ENCODE peak calls at places on chromosomes 1 and 21, in seven cellular contexts. O is stimulated activated CD4-positive, alpha-beta T cell treated with anti-CD3 and anti-CD28 coated beads, Interleukin-12 subunit alpha, Interleukin-12 subunit beta, amount 100 ng/mL, for 4 hours; U is brain pericyte; H is HuH-7.5; T is NCI-H2107; W is epithelial cell of proximal tubule; G is NCI-H748 treated with DMSO at 0.1 percent for 48 hours. J is an unnamed sample.

GRCh38 chr1:69572921-69573320 is 5.2 kb downstream of the LRRC7 start:
- DNase-seq in O (no peak), U (no peak), H (no peak), T (no peak), W (no peak), G (no peak), J (no peak)

GRCh38 chr1:42482635-42483153 is 19.6 kb downstream of the CCDC30 start:
- DNase-seq in O (no peak), U (no peak), H (no peak), T (no peak), W (no peak), G (no peak), J (no peak)

GRCh38 chr21:43361493-43362296 is 65.2 kb downstream of the SIK1 start:
- DNase-seq in O (peak; percentile 24), U (no peak), H (no peak), T (no peak), W (no peak), G (no peak), J (no peak)

GRCh38 chr1:212712451-212713303 is 13.0 kb upstream of the BATF3 start:
- DNase-seq in O (no peak), U (no peak), H (no peak), T (no peak), W (no peak), G (no peak), J (no peak)

GRCh38 chr1:217614319-217614718 is 16.6 kb downstream of the GPATCH2 start:
- DNase-seq in O (no peak), U (no peak), H (no peak), T (no peak), W (no peak), G (no peak), J (no peak)

GRCh38 chr1:235532350-235532749 is 28.1 kb upstream of the B3GALNT2 start:
- DNase-seq in O (no peak), U (no peak), H (no peak), T (no peak), W (no peak), G (no peak), J (no peak)

GRCh38 chr21:45147473-45148315 is 73.3 kb downstream of the ADARB1 start:
- DNase-seq in O (no peak), U (no peak), H (no peak), T (no peak), W (no peak), G (no peak), J (no peak)

GRCh38 chr1:209835782-209836298 is 8.1 kb downstream of the UTP25 start:
- DNase-seq in O (no peak), U (peak; percentile 25), H (no peak), T (no peak), W (no peak), G (no peak), J (no peak)

GRCh38 chr1:160205974-160206369 is 788 bp downstream of the PEA15 start:
- DNase-seq in O (peak; percentile 52), U (no peak), H (peak; percentile 29), T (no peak), W (no peak), G (peak; percentile 6), J (no peak)

GRCh38 chr1:108747898-108748297 is 1.4 kb downstream of the STXBP3 start:
- DNase-seq in O (no peak), U (no peak), H (no peak), T (no peak), W (no peak), G (no peak), J (no peak)

GRCh38 chr1:203036135-203036534 is 9.8 kb downstream of the PPFIA4 start:
- DNase-seq in O (no peak), U (no peak), H (no peak), T (no peak), W (no peak), G (no peak), J (no peak)

GRCh38 chr1:6260961-6261614 is at the start of gene GPR153:
- DNase-seq in O (peak; percentile 66), U (no peak), H (peak; percentile 72), T (no peak), W (no peak), G (no peak), J (no peak)

GRCh38 chr21:38847556-38847955 is 41.8 kb downstream of the ETS2 start:
- DNase-seq in O (no peak), U (no peak), H (no peak), T (no peak), W (no peak), G (no peak), J (no peak)

GRCh38 chr1:198437352-198437751 is 103.1 kb downstream of the ATP6V1G3 start:
- DNase-seq in O (no peak), U (no peak), H (no peak), T (no peak), W (no peak), G (no peak), J (no peak)

GRCh38 chr1:8873506-8874229 is 4.8 kb downstream of the ENO1 start:
- DNase-seq in O (peak; percentile 78), U (peak; percentile 93), H (no peak), T (no peak), W (peak; percentile 92), G (no peak), J (peak; percentile 49)

GRCh38 chr1:22245716-22246115 is 102.8 kb upstream of the WNT4 start:
- DNase-seq in O (no peak), U (no peak), H (no peak), T (no peak), W (no peak), G (no peak), J (no peak)

GRCh38 chr1:11770011-11770410 is 8.0 kb downstream of the C1orf167 start:
- DNase-seq in O (no peak), U (no peak), H (no peak), T (no peak), W (no peak), G (no peak), J (no peak)

J was measured in hypothalamus.